ENCODE peak calls at places on chromosomes 5 and 9, in four cellular contexts. O is H1, Z is OCI-LY7, S is mesenchymal stem cell. Q is an unnamed sample.

GRCh38 chr5:71533614-71534013 is 53.5 kb upstream of the MCCC2 start:
- DNase-seq in S (peak; percentile 62), O (no peak), Z (peak; percentile 23), Q (peak; percentile 27)

GRCh38 chr9:71929791-71930440 is 18.5 kb downstream of the C9orf85 start:
- DNase-seq in Z (no peak), S (peak; percentile 37), O (no peak), Q (peak; percentile 87)

GRCh38 chr5:10691826-10692785 is 68.9 kb downstream of the DAP start:
- DNase-seq in O (no peak), S (peak; percentile 44), Z (no peak), Q (peak; percentile 76)

GRCh38 chr9:78325343-78325742 is 28.4 kb downstream of the PSAT1 start:
- DNase-seq in S (peak; percentile 65), Z (no peak), O (no peak), Q (no peak)

GRCh38 chr9:125652771-125653170 is 54.2 kb downstream of the MAPKAP1 start:
- DNase-seq in O (no peak), Z (no peak), S (peak; percentile 85), Q (no peak)

GRCh38 chr9:129291041-129291501 is 113.0 kb upstream of the IER5L start:
- DNase-seq in Z (no peak), O (no peak), S (no peak), Q (peak; percentile 3)

GRCh38 chr5:176803943-176804498 is 6.3 kb upstream of the UNC5A start:
- DNase-seq in Z (peak; percentile 15), O (no peak), S (peak; percentile 29), Q (no peak)

GRCh38 chr9:36731576-36731975 is 158.9 kb downstream of the MELK start:
- DNase-seq in O (no peak), S (no peak), Z (peak; percentile 69), Q (no peak)

GRCh38 chr5:148740966-148741742 is 85.3 kb upstream of the ADRB2 start:
- DNase-seq in Z (peak; percentile 58), O (no peak), S (peak; percentile 74), Q (peak; percentile 64)

GRCh38 chr5:74429495-74429894 is 211.0 kb downstream of the ENC1 start:
- DNase-seq in S (no peak), O (no peak), Z (no peak), Q (no peak)

GRCh38 chr9:97480749-97481148 is 20.7 kb upstream of the TMOD1 start:
- DNase-seq in S (no peak), O (no peak), Z (no peak), Q (no peak)

GRCh38 chr9:20732118-20732517 is 48.1 kb downstream of the FOCAD start:
- DNase-seq in S (peak; percentile 89), O (no peak), Z (no peak), Q (no peak)

GRCh38 chr5:143108498-143109128 is 294.9 kb downstream of the NR3C1 start:
- DNase-seq in S (no peak), Z (no peak), O (no peak), Q (no peak)

GRCh38 chr5:56480305-56481146 is 247.4 kb upstream of the ANKRD55 start:
- DNase-seq in O (no peak), Z (peak; percentile 61), S (peak; percentile 76), Q (peak; percentile 95)

GRCh38 chr9:21340735-21341134 is 5.5 kb upstream of the KLHL9 start:
- DNase-seq in Z (no peak), S (no peak), O (no peak), Q (no peak)

GRCh38 chr9:31119882-31120481 is 1264.5 kb upstream of the ACO1 start:
- DNase-seq in Z (peak; percentile 34), O (peak; percentile 13), S (peak; percentile 46), Q (peak; percentile 41)

GRCh38 chr9:124453586-124454191 is 3.4 kb downstream of the ADGRD2 start:
- DNase-seq in S (no peak), Z (no peak), O (no peak), Q (peak; percentile 77)

GRCh38 chr9:76249309-76249708 is 144.9 kb downstream of the RFK start:
- DNase-seq in S (no peak), O (no peak), Z (no peak), Q (no peak)

GRCh38 chr9:34783951-34784487 is 74.1 kb upstream of the CCL21 start:
- DNase-seq in Z (no peak), O (no peak), S (no peak), Q (no peak)

GRCh38 chr5:156219483-156219882 is 107.5 kb upstream of the SGCD start:
- DNase-seq in Z (no peak), O (no peak), S (no peak), Q (no peak)

GRCh38 chr5:130141689-130142320 is 237.5 kb downstream of the CHSY3 start:
- DNase-seq in Z (no peak), O (peak; percentile 17), S (peak; percentile 62), Q (no peak)

GRCh38 chr9:113219186-113219936 is 1.7 kb downstream of the FKBP15 start:
- DNase-seq in Z (peak; percentile 66), O (no peak), S (no peak), Q (no peak)

GRCh38 chr5:33102551-33102950 is 338.2 kb upstream of the TARS1 start:
- DNase-seq in S (no peak), O (no peak), Z (no peak), Q (no peak)

DNA sequence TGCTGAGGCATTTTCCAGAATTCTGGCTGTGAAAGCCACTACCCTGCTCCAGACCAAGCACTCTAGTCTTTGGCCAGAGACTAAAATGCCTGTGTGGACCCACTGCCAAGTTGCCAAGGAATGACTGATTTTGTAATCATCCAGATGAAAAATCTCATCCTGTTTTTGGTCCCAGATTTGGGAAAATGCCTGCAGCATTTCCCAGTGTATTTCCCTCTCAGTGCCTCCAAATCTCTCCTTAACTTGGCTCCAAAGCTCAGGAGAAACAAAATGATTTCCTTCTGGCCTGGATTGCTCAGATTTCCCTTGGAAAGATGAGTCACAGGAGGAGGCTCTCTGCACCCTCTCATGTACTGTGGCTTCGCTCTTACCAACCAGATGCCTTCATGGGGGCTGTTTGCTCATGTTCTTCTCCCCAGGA is 335.2 kb upstream of the TARS1 start:
- DNase-seq in Z (no peak), S (peak; percentile 41), O (no peak), Q (peak; percentile 94)
- H2AFZ ChIP-seq in Z (no peak overlapping the region), S (no peak overlapping the region), O (no peak overlapping the region), Q (peak overlapping the region; percentile 44)

GRCh38 chr5:92979716-92980115 is 601.3 kb downstream of the NR2F1-AS1 start:
- DNase-seq in S (no peak), O (no peak), Z (no peak), Q (no peak)

GRCh38 chr5:92980491-92980890 is 600.5 kb downstream of the NR2F1-AS1 start:
- DNase-seq in O (no peak), Z (no peak), S (no peak), Q (no peak)

GRCh38 chr5:92976156-92976555 is 604.9 kb downstream of the NR2F1-AS1 start:
- DNase-seq in S (no peak), Z (no peak), O (no peak), Q (no peak)

DNA sequence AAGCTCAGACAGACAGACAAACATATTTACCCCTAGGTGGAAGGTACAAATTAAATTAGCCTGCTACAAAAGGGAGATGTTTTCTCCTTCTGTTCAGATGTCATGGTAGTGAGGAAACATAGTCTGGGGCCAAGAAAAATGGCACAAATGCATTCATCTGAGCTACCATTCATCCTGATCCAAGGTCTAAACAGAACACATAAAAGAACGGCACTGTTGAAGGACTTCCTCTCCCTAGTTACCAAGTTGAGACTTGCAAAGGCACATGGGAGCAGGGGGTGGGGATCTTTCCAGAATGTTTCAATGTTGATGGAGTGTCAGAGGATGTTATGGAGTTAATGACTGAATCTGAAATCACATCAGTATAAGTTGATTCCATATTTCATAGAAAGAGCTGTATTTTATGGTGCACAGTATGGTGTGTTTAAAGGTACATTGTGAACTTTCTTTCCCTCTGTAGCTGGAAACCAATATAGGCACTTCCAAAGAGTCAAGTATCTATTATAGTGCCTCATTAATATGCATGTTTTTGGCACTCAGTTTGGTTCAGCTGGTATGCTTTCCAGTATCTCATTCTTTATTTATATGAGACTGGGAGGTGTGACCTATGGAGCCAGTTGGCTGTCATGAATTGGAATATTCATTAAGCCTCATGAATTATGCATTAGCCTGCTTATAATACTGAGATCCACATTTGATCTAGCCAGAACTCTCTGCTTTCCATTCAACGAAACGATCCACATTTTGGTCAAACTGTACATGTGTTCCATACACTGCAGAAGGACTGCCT is 603.1 kb downstream of the NR2F1-AS1 start:
- DNase-seq in Z (no peak), O (no peak), S (no peak), Q (no peak)
- H2AFZ ChIP-seq in Z (no peak overlapping the region), O (no peak overlapping the region), S (no peak overlapping the region), Q (peak overlapping the region; percentile 82)

GRCh38 chr5:172564883-172565282 is 76.2 kb upstream of the NEURL1B start:
- DNase-seq in O (no peak), S (no peak), Z (no peak), Q (no peak)

GRCh38 chr5:172561151-172561550 is 79.9 kb upstream of the NEURL1B start:
- DNase-seq in Z (no peak), S (peak; percentile 13), O (no peak), Q (peak; percentile 93)

GRCh38 chr5:172565455-172565854 is 75.6 kb upstream of the NEURL1B start:
- DNase-seq in S (no peak), Z (no peak), O (no peak), Q (no peak)

GRCh38 chr5:172564187-172564586 is 76.9 kb upstream of the NEURL1B start:
- DNase-seq in S (no peak), Z (no peak), O (no peak), Q (no peak)

DNA sequence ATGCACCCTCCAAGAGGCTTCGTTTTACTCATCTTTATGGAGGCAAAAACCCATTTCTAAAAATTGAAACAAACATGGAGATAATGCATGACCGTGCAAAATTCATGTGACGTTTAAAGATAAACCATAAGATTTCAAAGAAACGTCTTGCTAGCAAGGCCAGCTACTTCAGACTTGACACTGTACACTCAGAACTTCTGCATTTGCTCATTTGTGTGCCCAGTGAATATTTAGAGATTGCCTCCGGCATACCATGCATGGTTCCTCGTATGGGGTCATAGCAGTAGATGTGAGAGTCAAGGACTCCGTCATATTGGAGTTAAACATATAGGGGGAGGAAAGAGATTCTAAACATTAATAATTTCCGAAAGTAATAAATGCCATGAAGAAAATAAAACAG is 78.6 kb upstream of the NEURL1B start:
- DNase-seq in O (no peak), S (no peak), Z (no peak), Q (no peak)
- H2AFZ ChIP-seq in O (no peak overlapping the region), S (no peak overlapping the region), Z (no peak overlapping the region), Q (no peak overlapping the region)

DNA sequence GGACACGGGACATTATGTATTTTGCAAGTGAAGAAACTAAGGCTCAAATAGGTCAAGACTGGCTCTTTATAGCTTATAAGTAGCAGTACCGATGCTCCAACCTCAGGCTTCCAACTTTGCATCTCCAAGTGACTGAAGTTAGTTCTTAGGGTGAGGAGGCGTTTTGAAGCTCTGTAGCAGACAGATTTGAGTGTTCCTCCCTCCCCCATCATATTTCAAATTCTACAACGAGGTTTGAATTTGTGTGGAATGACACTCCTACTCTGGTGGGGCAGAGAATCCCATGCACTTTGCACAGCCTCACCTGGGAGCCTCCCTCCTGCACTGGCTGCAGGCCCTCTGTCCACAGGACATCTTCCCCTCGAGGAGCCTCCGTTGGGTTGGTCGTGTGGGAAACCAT is 120.9 kb upstream of the SLC25A48 start:
- DNase-seq in O (no peak), S (no peak), Z (no peak), Q (no peak)
- H2AFZ ChIP-seq in O (no peak overlapping the region), S (no peak overlapping the region), Z (no peak overlapping the region), Q (no peak overlapping the region)

GRCh38 chr9:130446111-130446861 is 1.5 kb downstream of the ASS1 start:
- DNase-seq in S (peak; percentile 49), Z (no peak), O (no peak), Q (peak; percentile 99)
- H2AFZ ChIP-seq in S (no peak overlapping the region), Z (no peak overlapping the region), O (no peak overlapping the region), Q (peak overlapping the region; percentile 73)

GRCh38 chr9:134204991-134205578 is 40.7 kb upstream of the RNU6ATAC start:
- DNase-seq in S (peak; percentile 45), O (no peak), Z (no peak), Q (peak; percentile 90)
- H2AFZ ChIP-seq in S (no peak overlapping the region), O (no peak overlapping the region), Z (no peak overlapping the region), Q (no peak overlapping the region)

Q was measured in osteoblast.